ENCODE peak calls at places on chromosomes 3 and 15, in four cellular contexts. One of them, this sample, is unnamed.

GRCh38 chr3:55870576-55870975 is 383.5 kb upstream of the WNT5A start:
- DNase-seq in psoas muscle: no peak
- DNase-seq in GM23338: no peak
- DNase-seq in activated T-cell treated with anti-CD3 and anti-CD28 coated beads for 1 hour: no peak
- DNase-seq in this sample: no peak

GRCh38 chr15:74571191-74571590 is 30.2 kb downstream of the ARID3B start:
- DNase-seq in GM23338: no peak
- DNase-seq in activated T-cell treated with anti-CD3 and anti-CD28 coated beads for 1 hour: no peak
- DNase-seq in psoas muscle: no peak
- DNase-seq in this sample: no peak

GRCh38 chr15:94972314-94972713 is 741.0 kb downstream of the MCTP2 start:
- DNase-seq in activated T-cell treated with anti-CD3 and anti-CD28 coated beads for 1 hour: no peak
- DNase-seq in GM23338: peak; percentile 25
- DNase-seq in psoas muscle: no peak
- DNase-seq in this sample: no peak

GRCh38 chr15:82064824-82065223 is 19.0 kb upstream of the MEX3B start:
- DNase-seq in activated T-cell treated with anti-CD3 and anti-CD28 coated beads for 1 hour: no peak
- DNase-seq in GM23338: no peak
- DNase-seq in psoas muscle: no peak
- DNase-seq in this sample: no peak

GRCh38 chr15:31292391-31293020 is 34.1 kb upstream of the KLF13 start:
- DNase-seq in psoas muscle: no peak
- DNase-seq in activated T-cell treated with anti-CD3 and anti-CD28 coated beads for 1 hour: no peak
- DNase-seq in GM23338: no peak
- DNase-seq in this sample: no peak

GRCh38 chr3:12807960-12808359 is 11.5 kb downstream of the CAND2 start:
- DNase-seq in GM23338: no peak
- DNase-seq in psoas muscle: no peak
- DNase-seq in activated T-cell treated with anti-CD3 and anti-CD28 coated beads for 1 hour: no peak
- DNase-seq in this sample: no peak

GRCh38 chr15:68040144-68040543 is 14.0 kb upstream of the PIAS1 start:
- DNase-seq in psoas muscle: no peak
- DNase-seq in GM23338: no peak
- DNase-seq in activated T-cell treated with anti-CD3 and anti-CD28 coated beads for 1 hour: no peak
- DNase-seq in this sample: no peak

GRCh38 chr3:86251781-86252180 is 739.2 kb downstream of the VGLL3 start:
- DNase-seq in GM23338: no peak
- DNase-seq in psoas muscle: no peak
- DNase-seq in activated T-cell treated with anti-CD3 and anti-CD28 coated beads for 1 hour: no peak
- DNase-seq in this sample: no peak

GRCh38 chr15:51842852-51843737 is 13.6 kb downstream of the TMOD3 start:
- DNase-seq in activated T-cell treated with anti-CD3 and anti-CD28 coated beads for 1 hour: no peak
- DNase-seq in psoas muscle: no peak
- DNase-seq in GM23338: no peak
- DNase-seq in this sample: no peak

GRCh38 chr3:152941825-152942224 is 106.9 kb downstream of the P2RY1 start:
- DNase-seq in activated T-cell treated with anti-CD3 and anti-CD28 coated beads for 1 hour: no peak
- DNase-seq in psoas muscle: no peak
- DNase-seq in GM23338: no peak
- DNase-seq in this sample: no peak

GRCh38 chr3:101020616-101021015 is 27.4 kb upstream of the ABI3BP start:
- DNase-seq in GM23338: no peak
- DNase-seq in activated T-cell treated with anti-CD3 and anti-CD28 coated beads for 1 hour: no peak
- DNase-seq in psoas muscle: no peak
- DNase-seq in this sample: no peak

GRCh38 chr3:13543251-13543650 is 5.7 kb upstream of the FBLN2 start:
- DNase-seq in GM23338: no peak
- DNase-seq in psoas muscle: peak; percentile 90
- DNase-seq in activated T-cell treated with anti-CD3 and anti-CD28 coated beads for 1 hour: no peak
- DNase-seq in this sample: no peak

GRCh38 chr3:115099115-115099884 is 47.8 kb downstream of the ZBTB20 start:
- DNase-seq in GM23338: no peak
- DNase-seq in activated T-cell treated with anti-CD3 and anti-CD28 coated beads for 1 hour: no peak
- DNase-seq in psoas muscle: no peak
- DNase-seq in this sample: no peak

GRCh38 chr15:52440414-52440813 is 88.3 kb downstream of the MYO5A start:
- DNase-seq in GM23338: no peak
- DNase-seq in activated T-cell treated with anti-CD3 and anti-CD28 coated beads for 1 hour: no peak
- DNase-seq in psoas muscle: peak; percentile 68
- DNase-seq in this sample: no peak

GRCh38 chr3:126152458-126152857 is 27.9 kb downstream of the ALDH1L1 start:
- DNase-seq in activated T-cell treated with anti-CD3 and anti-CD28 coated beads for 1 hour: no peak
- DNase-seq in psoas muscle: no peak
- DNase-seq in GM23338: no peak
- DNase-seq in this sample: no peak

GRCh38 chr3:134018406-134018805 is 11.3 kb downstream of the SLCO2A1 start:
- DNase-seq in activated T-cell treated with anti-CD3 and anti-CD28 coated beads for 1 hour: no peak
- DNase-seq in psoas muscle: no peak
- DNase-seq in GM23338: no peak
- DNase-seq in this sample: no peak

GRCh38 chr3:151579571-151580270 is 118.9 kb upstream of the IGSF10 start:
- DNase-seq in psoas muscle: no peak
- DNase-seq in activated T-cell treated with anti-CD3 and anti-CD28 coated beads for 1 hour: no peak
- DNase-seq in GM23338: no peak
- DNase-seq in this sample: no peak

GRCh38 chr3:128326051-128326823 is 140.5 kb downstream of the DNAJB8 start:
- DNase-seq in activated T-cell treated with anti-CD3 and anti-CD28 coated beads for 1 hour: no peak
- DNase-seq in GM23338: no peak
- DNase-seq in psoas muscle: peak; percentile 4
- DNase-seq in this sample: no peak

GRCh38 chr3:71578045-71578730 is 5.3 kb downstream of the FOXP1 start:
- DNase-seq in GM23338: no peak
- DNase-seq in psoas muscle: no peak
- DNase-seq in activated T-cell treated with anti-CD3 and anti-CD28 coated beads for 1 hour: no peak
- DNase-seq in this sample: no peak

GRCh38 chr3:45143673-45144670 is 2.2 kb downstream of the CDCP1 start:
- DNase-seq in activated T-cell treated with anti-CD3 and anti-CD28 coated beads for 1 hour: no peak
- DNase-seq in GM23338: no peak
- DNase-seq in psoas muscle: no peak
- DNase-seq in this sample: no peak

GRCh38 chr15:89648106-89649012 is 6.9 kb downstream of the KIF7 start:
- DNase-seq in psoas muscle: no peak
- DNase-seq in GM23338: peak; percentile 84
- DNase-seq in activated T-cell treated with anti-CD3 and anti-CD28 coated beads for 1 hour: no peak
- DNase-seq in this sample: no peak

GRCh38 chr15:89444855-89445254 is 51.5 kb downstream of the RHCG start:
- DNase-seq in GM23338: peak; percentile 53
- DNase-seq in activated T-cell treated with anti-CD3 and anti-CD28 coated beads for 1 hour: no peak
- DNase-seq in psoas muscle: no peak
- DNase-seq in this sample: no peak

GRCh38 chr3:170651260-170651845 is 65.5 kb upstream of the SLC7A14 start:
- DNase-seq in activated T-cell treated with anti-CD3 and anti-CD28 coated beads for 1 hour: no peak
- DNase-seq in GM23338: no peak
- DNase-seq in psoas muscle: no peak
- DNase-seq in this sample: no peak

GRCh38 chr15:74311734-74312444 is 55.6 kb downstream of the CYP11A1 start:
- DNase-seq in GM23338: peak; percentile 69
- DNase-seq in psoas muscle: no peak
- DNase-seq in activated T-cell treated with anti-CD3 and anti-CD28 coated beads for 1 hour: no peak
- DNase-seq in this sample: no peak

GRCh38 chr15:42686281-42686680 is 50.6 kb downstream of the CDAN1 start:
- DNase-seq in psoas muscle: no peak
- DNase-seq in GM23338: no peak
- DNase-seq in activated T-cell treated with anti-CD3 and anti-CD28 coated beads for 1 hour: no peak
- DNase-seq in this sample: no peak

GRCh38 chr3:113185436-113185835 is 25.9 kb upstream of the BOC start:
- DNase-seq in GM23338: no peak
- DNase-seq in activated T-cell treated with anti-CD3 and anti-CD28 coated beads for 1 hour: no peak
- DNase-seq in psoas muscle: no peak
- DNase-seq in this sample: no peak

GRCh38 chr3:150331978-150332568 is 76.0 kb upstream of the TSC22D2 start:
- DNase-seq in GM23338: no peak
- DNase-seq in psoas muscle: no peak
- DNase-seq in activated T-cell treated with anti-CD3 and anti-CD28 coated beads for 1 hour: no peak
- DNase-seq in this sample: no peak

GRCh38 chr15:56001476-56002078 is 8.2 kb upstream of the NEDD4 start:
- DNase-seq in psoas muscle: no peak
- DNase-seq in activated T-cell treated with anti-CD3 and anti-CD28 coated beads for 1 hour: no peak
- DNase-seq in GM23338: no peak
- DNase-seq in this sample: no peak

GRCh38 chr3:71710906-71711494 is 14.2 kb downstream of the EIF4E3 start:
- DNase-seq in GM23338: peak; percentile 83
- DNase-seq in psoas muscle: no peak
- DNase-seq in activated T-cell treated with anti-CD3 and anti-CD28 coated beads for 1 hour: no peak
- DNase-seq in this sample: no peak

GRCh38 chr15:63501256-63502089 is 2.9 kb upstream of the USP3 start:
- DNase-seq in GM23338: peak; percentile 62
- DNase-seq in activated T-cell treated with anti-CD3 and anti-CD28 coated beads for 1 hour: no peak
- DNase-seq in psoas muscle: peak; percentile 86
- DNase-seq in this sample: peak; percentile 42

GRCh38 chr3:58102976-58103447 is 94.8 kb downstream of the FLNB start:
- DNase-seq in psoas muscle: no peak
- DNase-seq in activated T-cell treated with anti-CD3 and anti-CD28 coated beads for 1 hour: no peak
- DNase-seq in GM23338: no peak
- DNase-seq in this sample: no peak

GRCh38 chr3:136750209-136750921 is 1.8 kb downstream of the STAG1 start:
- DNase-seq in GM23338: no peak
- DNase-seq in psoas muscle: no peak
- DNase-seq in activated T-cell treated with anti-CD3 and anti-CD28 coated beads for 1 hour: no peak
- DNase-seq in this sample: no peak

GRCh38 chr3:133364704-133365103 is 35.2 kb upstream of the BFSP2 start:
- DNase-seq in GM23338: no peak
- DNase-seq in psoas muscle: no peak
- DNase-seq in activated T-cell treated with anti-CD3 and anti-CD28 coated beads for 1 hour: no peak
- DNase-seq in this sample: no peak

GRCh38 chr3:21893250-21893649 is 142.2 kb upstream of the ZNF385D start:
- DNase-seq in activated T-cell treated with anti-CD3 and anti-CD28 coated beads for 1 hour: no peak
- DNase-seq in psoas muscle: no peak
- DNase-seq in GM23338: no peak
- DNase-seq in this sample: no peak

GRCh38 chr3:114746502-114746901 is 400.6 kb downstream of the ZBTB20 start:
- DNase-seq in GM23338: no peak
- DNase-seq in activated T-cell treated with anti-CD3 and anti-CD28 coated beads for 1 hour: no peak
- DNase-seq in psoas muscle: no peak
- DNase-seq in this sample: no peak

GRCh38 chr15:73388256-73388781 is 19.6 kb upstream of the HCN4 start:
- DNase-seq in activated T-cell treated with anti-CD3 and anti-CD28 coated beads for 1 hour: no peak
- DNase-seq in GM23338: peak; percentile 30
- DNase-seq in psoas muscle: no peak
- DNase-seq in this sample: no peak

GRCh38 chr3:144444061-144444460 is 472.4 kb downstream of the DIPK2A start:
- DNase-seq in activated T-cell treated with anti-CD3 and anti-CD28 coated beads for 1 hour: no peak
- DNase-seq in psoas muscle: no peak
- DNase-seq in GM23338: no peak
- DNase-seq in this sample: no peak

GRCh38 chr3:139182143-139182542 is 137.5 kb upstream of the PRR23C start:
- DNase-seq in GM23338: no peak
- DNase-seq in psoas muscle: no peak
- DNase-seq in activated T-cell treated with anti-CD3 and anti-CD28 coated beads for 1 hour: no peak
- DNase-seq in this sample: no peak

This sample was measured in T-helper 1 cell.